ENCODE peak calls at places on chromosomes 5 and 9, in four cellular contexts. N is WTC11, L is IMR-90, D is fibroblast of pulmonary artery. I is an unnamed sample.

GRCh38 chr5:136516617-136517016 is 151.3 kb upstream of the TRPC7 start:
- DNase-seq in D (no peak), L (no peak), N (no peak), I (no peak)

GRCh38 chr9:28688172-28688571 is 1114.9 kb upstream of the C9orf72 start:
- DNase-seq in N (no peak), D (no peak), L (no peak), I (no peak)

GRCh38 chr5:145827275-145827674 is 7.9 kb downstream of the PRELID2 start:
- DNase-seq in L (no peak), N (no peak), D (no peak), I (no peak)

GRCh38 chr5:48192-48591 is 43.8 kb upstream of the PLEKHG4B start:
- DNase-seq in L (no peak), D (no peak), N (no peak), I (no peak)

GRCh38 chr5:87252283-87252605 is 15.4 kb upstream of the RASA1 start:
- DNase-seq in L (no peak), N (no peak), D (no peak), I (no peak)

GRCh38 chr5:139667730-139668063 is 19.5 kb downstream of the CXXC5 start:
- DNase-seq in D (no peak), L (peak; percentile 60), N (no peak), I (no peak)

GRCh38 chr9:134455951-134456739 is 129.9 kb downstream of the RXRA start:
- DNase-seq in N (no peak), L (peak; percentile 99), D (peak; percentile 98), I (peak; percentile 95)

GRCh38 chr5:42691413-42691861 is 65.2 kb upstream of the CCDC152 start:
- DNase-seq in D (peak; percentile 56), N (no peak), L (peak; percentile 11), I (no peak)

GRCh38 chr9:36584626-36585460 is 12.1 kb downstream of the MELK start:
- DNase-seq in L (peak; percentile 86), N (no peak), D (peak; percentile 43), I (peak; percentile 0)

GRCh38 chr5:172661536-172661935 is 20.5 kb downstream of the NEURL1B start:
- DNase-seq in L (no peak), N (no peak), D (no peak), I (no peak)

GRCh38 chr5:172666251-172666650 is 25.2 kb downstream of the NEURL1B start:
- DNase-seq in L (peak; percentile 17), N (peak; percentile 55), D (peak; percentile 20), I (no peak)

GRCh38 chr5:172662596-172662995 is 21.5 kb downstream of the NEURL1B start:
- DNase-seq in L (no peak), N (no peak), D (no peak), I (no peak)

GRCh38 chr5:172665049-172665541 is 24.0 kb downstream of the NEURL1B start:
- DNase-seq in N (no peak), L (no peak), D (no peak), I (no peak)

GRCh38 chr5:172664018-172664417 is 23.0 kb downstream of the NEURL1B start:
- DNase-seq in N (no peak), D (no peak), L (no peak), I (no peak)
- TF ChIP-seq CTCF in N (no peak), D (no peak), L (no peak), I (no peak)

GRCh38 chr5:143403357-143403606 is 204 bp downstream of the NR3C1 start:
- DNase-seq in D (no peak), L (no peak), N (no peak), I (no peak)

GRCh38 chr5:143405063-143405746 is 1.7 kb upstream of the NR3C1 start:
- DNase-seq in D (peak; percentile 85), N (peak; percentile 81), L (peak; percentile 72), I (peak; percentile 95)

GRCh38 chr5:143405747-143406098 is 2.2 kb upstream of the NR3C1 start:
- DNase-seq in N (no peak), D (no peak), L (no peak), I (no peak)

GRCh38 chr5:143403607-143404415 is at the start of gene NR3C1:
- DNase-seq in N (peak; percentile 67), D (peak; percentile 89), L (peak; percentile 86), I (peak; percentile 94)

GRCh38 chr5:143404416-143405062 is 1.1 kb upstream of the NR3C1 start:
- DNase-seq in N (peak; percentile 59), D (peak; percentile 95), L (peak; percentile 93), I (no peak)
- TF ChIP-seq CTCF in N (no peak), D (no peak), L (peak; percentile 25), I (no peak)

DNA sequence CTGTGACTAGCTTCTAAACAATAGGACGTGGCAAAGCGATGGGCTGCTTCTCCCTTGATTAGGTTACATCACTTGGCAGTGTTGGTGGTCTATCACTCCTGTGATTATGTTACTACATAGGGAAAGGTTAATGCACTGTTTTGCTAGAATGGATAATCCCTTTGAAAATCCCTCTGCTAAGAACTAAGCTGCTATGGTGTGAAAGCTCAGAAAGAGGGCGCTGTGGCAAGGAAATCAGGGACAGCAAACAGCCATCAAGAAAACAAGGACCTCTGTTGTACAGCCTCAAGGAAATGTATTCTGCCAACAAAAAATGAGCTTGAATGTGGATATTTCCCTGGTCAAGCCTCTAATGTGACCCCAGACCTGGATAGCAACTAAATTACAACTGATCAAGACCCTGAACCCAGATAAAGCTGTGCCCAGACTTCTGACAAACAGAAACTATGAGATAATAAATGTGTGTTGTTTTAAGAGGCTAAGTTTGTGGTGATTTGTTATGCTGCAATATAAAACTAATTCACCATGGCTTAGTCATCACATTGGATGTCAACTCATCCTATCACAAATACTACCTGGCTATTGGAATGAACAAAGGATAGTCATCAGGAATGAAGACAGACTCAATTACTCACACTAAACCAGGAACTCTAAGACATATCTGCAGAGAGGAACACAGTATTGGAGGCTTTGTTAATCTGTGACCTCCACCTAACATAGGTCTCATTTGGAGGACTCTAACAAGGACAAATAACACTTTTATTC is 1215.9 kb downstream of the EFNA5 start:
- DNase-seq in N (peak; percentile 39), L (peak; percentile 36), D (peak; percentile 66), I (no peak)
- TF ChIP-seq CTCF in N (peak; percentile 58), L (peak; percentile 43), D (peak; percentile 65), I (peak; percentile 51)

DNA sequence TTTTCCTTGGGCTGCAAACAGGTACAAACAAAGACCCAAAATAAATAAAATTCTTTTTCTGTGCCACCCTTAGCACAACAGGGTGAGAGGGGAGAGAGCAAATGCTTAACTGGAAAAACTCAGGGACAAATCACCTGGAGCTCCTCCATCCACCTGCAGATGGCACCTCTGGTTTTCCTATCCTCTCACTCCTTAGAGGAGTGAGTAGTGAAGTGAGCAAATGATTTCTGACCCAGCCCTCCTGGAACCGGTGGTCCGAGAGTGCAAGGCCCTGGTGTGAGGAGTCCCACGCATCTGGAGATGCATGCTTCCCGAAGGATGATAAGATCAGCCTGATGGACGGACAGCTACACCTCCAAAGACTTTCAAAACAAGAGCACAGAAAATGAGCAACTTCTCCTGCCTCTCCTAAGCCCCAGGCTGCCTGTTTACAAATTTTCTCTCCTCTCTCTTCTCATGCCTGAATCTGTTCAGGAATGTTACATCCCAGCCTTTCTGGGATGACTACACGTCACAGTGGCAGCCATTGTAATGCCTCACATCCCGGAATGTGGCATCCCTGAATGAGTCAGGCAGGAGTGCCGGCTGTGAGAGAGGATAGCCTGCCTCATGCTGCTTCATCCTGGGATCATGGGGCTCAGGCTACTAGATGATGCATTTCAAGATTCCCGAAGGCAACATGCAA is 86.4 kb downstream of the ADRB2 start:
- DNase-seq in L (peak; percentile 99), D (peak; percentile 92), N (peak; percentile 55), I (no peak)
- TF ChIP-seq CTCF in L (peak; percentile 35), D (peak; percentile 28), N (peak; percentile 0), I (peak; percentile 54)

GRCh38 chr5:94181940-94182339 is 436.5 kb downstream of the KIAA0825 start:
- DNase-seq in D (no peak), L (peak; percentile 24), N (peak; percentile 24), I (no peak)
- TF ChIP-seq CTCF in D (peak; percentile 15), L (peak; percentile 33), N (no peak), I (no peak)

DNA sequence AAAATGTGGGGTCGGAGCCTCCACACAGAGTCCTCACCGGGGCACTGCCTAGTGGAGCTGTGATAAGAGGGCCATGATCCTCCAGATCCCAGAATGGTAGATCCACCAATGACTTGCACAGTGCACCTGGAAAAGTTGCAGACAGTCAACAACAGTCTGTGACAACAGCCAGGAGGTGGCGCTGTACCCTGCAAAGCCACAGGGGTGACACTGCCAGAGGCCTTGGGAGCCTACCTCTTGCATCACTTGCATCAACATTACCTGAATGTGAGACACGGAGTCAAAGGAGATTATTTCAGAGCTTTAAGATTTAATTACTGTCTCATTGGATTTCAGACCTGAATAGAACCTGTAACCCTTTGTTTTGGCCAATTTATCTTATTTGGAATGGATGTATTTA is 614.1 kb upstream of the CDH9 start:
- DNase-seq in L (no peak), D (no peak), N (no peak), I (no peak)
- TF ChIP-seq CTCF in L (no peak), D (no peak), N (no peak), I (no peak)

GRCh38 chr9:132694144-132694543 is 23.9 kb downstream of the GTF3C4 start:
- DNase-seq in D (peak; percentile 29), N (no peak), L (peak; percentile 25), I (no peak)
- TF ChIP-seq CTCF in D (peak; percentile 26), N (peak; percentile 17), L (peak; percentile 15), I (no peak)

GRCh38 chr5:40680741-40681350 is 1.1 kb downstream of the PTGER4 start:
- DNase-seq in N (peak; percentile 42), L (no peak), D (no peak), I (no peak)
- TF ChIP-seq CTCF in N (no peak), L (peak; percentile 16), D (no peak), I (peak; percentile 51)

DNA sequence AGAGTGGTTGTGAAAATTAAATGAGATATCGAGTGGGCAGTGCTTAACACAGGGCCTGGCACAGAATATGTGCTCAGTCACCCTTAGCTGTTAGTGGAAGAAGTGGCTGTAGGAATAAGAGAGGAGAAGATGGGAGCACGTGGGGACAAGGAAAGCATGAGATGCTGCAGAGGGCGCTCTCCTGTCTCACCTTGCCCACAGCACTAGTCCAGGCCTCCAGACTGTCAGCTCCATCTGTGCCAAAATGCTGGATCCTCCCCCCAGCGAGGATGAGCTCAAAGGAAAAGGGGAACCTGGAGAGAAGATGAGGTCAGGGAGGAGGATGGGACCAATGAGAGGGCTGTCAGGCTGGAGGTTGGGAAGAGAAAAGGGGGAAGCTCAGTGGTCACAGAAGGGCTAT is 12.5 kb downstream of the ARAP3 start:
- DNase-seq in N (no peak), L (no peak), D (no peak), I (no peak)
- TF ChIP-seq CTCF in N (peak; percentile 33), L (no peak), D (no peak), I (no peak)

DNA sequence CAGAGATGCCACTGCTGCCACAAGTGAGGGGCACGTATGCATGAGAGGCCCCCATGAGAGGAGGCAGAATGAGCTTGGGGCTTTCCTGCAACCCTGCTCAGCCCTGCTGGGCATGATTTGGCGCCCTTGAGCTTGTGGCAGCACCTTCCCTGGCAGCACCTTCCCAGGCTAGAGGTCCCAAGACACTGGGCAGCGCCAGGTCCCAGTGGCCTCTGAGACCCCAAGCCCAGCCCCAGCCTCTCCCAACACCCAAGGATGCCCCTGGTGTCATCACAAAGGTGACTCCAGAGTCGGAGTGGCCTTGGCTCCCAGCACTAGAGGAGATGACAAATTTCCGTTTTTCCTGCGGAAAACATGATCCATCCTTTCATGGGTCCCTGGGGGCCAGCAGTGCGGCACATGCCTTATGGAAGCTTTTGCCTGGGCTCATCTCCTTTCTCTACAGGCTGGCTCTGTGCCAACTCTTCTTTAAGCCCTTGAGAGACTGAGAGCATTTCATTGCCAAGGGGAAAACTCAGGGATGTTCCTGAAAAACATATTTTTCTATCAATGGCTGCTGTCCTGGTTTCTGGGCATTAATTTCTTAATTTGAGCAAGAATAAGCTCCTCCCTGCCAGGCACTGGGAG is 77.1 kb upstream of the ADAMTS2 start:
- DNase-seq in L (no peak), D (no peak), N (no peak), I (no peak)
- TF ChIP-seq CTCF in L (no peak), D (no peak), N (no peak), I (no peak)